ENCODE peak calls at places on chromosomes 1 and 21, in six cellular contexts. A is mesendoderm, O is neuronal stem cell, C is H9, Z is mesenchymal stem cell, V is trophoblast cell. I is an unnamed sample.

GRCh38 chr1:183576537-183576936 is 13.7 kb downstream of the NCF2 start:
- DNase-seq in O (no peak), V (no peak), C (no peak), Z (no peak), A (no peak), I (no peak)

GRCh38 chr1:116276532-116276931 is 96.5 kb upstream of the ATP1A1 start:
- DNase-seq in C (no peak), Z (no peak), V (no peak), A (no peak), O (no peak), I (no peak)

GRCh38 chr21:31560479-31560878 is 99.0 kb upstream of the SOD1 start:
- DNase-seq in C (no peak), A (no peak), O (no peak), Z (no peak), V (no peak), I (no peak)

GRCh38 chr1:62131093-62131725 is 63.4 kb upstream of the L1TD1 start:
- DNase-seq in Z (peak), O (peak), A (peak), C (peak), V (peak), I (peak)

GRCh38 chr1:155085504-155086181 is 7.0 kb downstream of the EFNA3 start:
- DNase-seq in V (peak), Z (peak), C (no peak), A (peak), O (no peak), I (peak)

GRCh38 chr1:36768486-36769178 is 265.7 kb downstream of the GRIK3 start:
- DNase-seq in Z (no peak), V (no peak), C (no peak), O (no peak), A (no peak), I (no peak)

GRCh38 chr1:47944561-47944960 is 52.6 kb downstream of the TRABD2B start:
- DNase-seq in V (no peak), O (no peak), Z (no peak), C (no peak), A (no peak), I (no peak)

GRCh38 chr1:216945506-216946080 is 222.4 kb upstream of the ESRRG start:
- DNase-seq in Z (no peak), A (no peak), V (no peak), C (no peak), O (no peak), I (no peak)

GRCh38 chr1:16111771-16112557 is 38.5 kb upstream of the FAM131C start:
- DNase-seq in C (peak), V (no peak), O (no peak), A (no peak), Z (peak), I (peak)

GRCh38 chr1:213934642-213935041 is 53.1 kb upstream of the PROX1 start:
- DNase-seq in C (no peak), O (no peak), Z (no peak), A (no peak), V (no peak), I (no peak)

GRCh38 chr1:220012259-220012658 is 34.0 kb downstream of the EPRS1 start:
- DNase-seq in A (no peak), C (no peak), V (no peak), Z (peak), O (no peak), I (peak)

GRCh38 chr1:163535401-163535800 is 213.6 kb downstream of the NUF2 start:
- DNase-seq in V (no peak), Z (no peak), C (no peak), A (no peak), O (no peak), I (no peak)

GRCh38 chr1:207871117-207871649 is 39.7 kb downstream of the CD34 start:
- DNase-seq in Z (no peak), C (no peak), V (no peak), O (no peak), A (no peak), I (no peak)

GRCh38 chr1:238951809-238952208 is 434.6 kb upstream of the CHRM3 start:
- DNase-seq in A (peak), Z (peak), O (no peak), C (no peak), V (peak), I (peak)

GRCh38 chr1:81912383-81912782 is 111.6 kb downstream of the ADGRL2 start:
- DNase-seq in O (no peak), C (no peak), A (no peak), V (no peak), Z (no peak), I (no peak)

GRCh38 chr1:225906467-225906866 is 17.5 kb upstream of the LEFTY1 start:
- DNase-seq in V (no peak), A (no peak), O (no peak), C (no peak), Z (no peak), I (no peak)
- H2AK5ac ChIP-seq in V (no peak), A (peak), O (peak), C (no peak), Z (no peak), I (no peak)

DNA sequence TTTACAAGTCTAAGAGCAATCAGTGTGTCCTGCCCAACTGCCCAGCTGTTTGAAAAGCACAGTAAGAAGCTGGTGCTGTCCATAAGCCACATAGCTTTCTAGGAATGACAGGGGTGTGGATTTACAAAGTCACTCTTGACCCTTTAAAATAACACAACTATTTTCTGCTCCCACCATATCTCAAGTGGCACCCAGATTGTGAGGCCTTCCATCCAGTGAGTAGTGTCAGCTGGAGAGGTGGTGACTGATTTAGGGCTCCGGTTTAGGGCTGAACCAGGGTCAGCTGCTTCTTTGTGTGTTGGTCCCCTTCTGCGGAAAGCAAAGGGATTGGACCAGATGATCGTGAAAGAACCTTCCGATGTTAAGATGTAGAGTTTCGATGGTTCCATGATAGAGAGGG is 40.3 kb downstream of the LRRC3 start:
- DNase-seq in Z (no peak), C (no peak), A (no peak), O (no peak), V (no peak), I (no peak)
- H2AK5ac ChIP-seq in Z (no peak), C (no peak), A (no peak), O (peak), V (no peak), I (no peak)

DNA sequence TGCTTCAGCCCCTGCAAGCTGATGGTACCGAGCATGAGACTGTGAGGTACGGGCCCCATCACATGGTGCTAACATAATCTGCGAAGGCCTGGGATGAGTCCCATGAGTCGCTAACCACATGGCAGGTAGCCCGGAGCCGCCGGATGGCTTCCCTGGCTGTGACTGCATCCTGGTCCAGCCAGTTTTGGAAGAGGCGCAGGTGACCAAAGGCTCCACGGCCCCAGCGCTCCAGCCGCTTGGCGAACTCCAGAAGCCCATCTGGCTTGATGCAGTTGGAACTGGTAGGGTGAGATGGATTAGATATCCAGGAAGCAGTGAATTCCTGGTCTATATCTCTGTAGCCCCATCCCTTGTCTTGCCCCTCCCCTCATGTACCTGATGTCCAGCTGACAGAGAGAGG is 24.6 kb downstream of the LRRC41 start:
- DNase-seq in O (no peak), V (no peak), A (no peak), C (no peak), Z (no peak), I (peak)
- H2AK5ac ChIP-seq in O (no peak), V (no peak), A (no peak), C (no peak), Z (no peak), I (no peak)

GRCh38 chr21:37367758-37368535 is 1.4 kb downstream of the DYRK1A start:
- DNase-seq in Z (peak), O (no peak), A (peak), V (peak), C (no peak), I (peak)

GRCh38 chr21:37364722-37365121 is 1.9 kb upstream of the DYRK1A start:
- DNase-seq in Z (no peak), V (no peak), C (no peak), O (no peak), A (no peak), I (no peak)

GRCh38 chr21:37367301-37367757 is 756 bp downstream of the DYRK1A start:
- DNase-seq in C (no peak), A (no peak), V (no peak), O (no peak), Z (no peak), I (no peak)

GRCh38 chr21:37365657-37366487 is 701 bp upstream of the DYRK1A start:
- DNase-seq in V (peak), A (peak), C (peak), O (peak), Z (peak), I (peak)

GRCh38 chr21:37366488-37367300 is at the start of gene DYRK1A:
- DNase-seq in V (peak), Z (peak), O (peak), C (peak), A (peak), I (peak)
- H2AK5ac ChIP-seq in V (peak), Z (no peak), O (peak), C (peak), A (no peak), I (peak)

DNA sequence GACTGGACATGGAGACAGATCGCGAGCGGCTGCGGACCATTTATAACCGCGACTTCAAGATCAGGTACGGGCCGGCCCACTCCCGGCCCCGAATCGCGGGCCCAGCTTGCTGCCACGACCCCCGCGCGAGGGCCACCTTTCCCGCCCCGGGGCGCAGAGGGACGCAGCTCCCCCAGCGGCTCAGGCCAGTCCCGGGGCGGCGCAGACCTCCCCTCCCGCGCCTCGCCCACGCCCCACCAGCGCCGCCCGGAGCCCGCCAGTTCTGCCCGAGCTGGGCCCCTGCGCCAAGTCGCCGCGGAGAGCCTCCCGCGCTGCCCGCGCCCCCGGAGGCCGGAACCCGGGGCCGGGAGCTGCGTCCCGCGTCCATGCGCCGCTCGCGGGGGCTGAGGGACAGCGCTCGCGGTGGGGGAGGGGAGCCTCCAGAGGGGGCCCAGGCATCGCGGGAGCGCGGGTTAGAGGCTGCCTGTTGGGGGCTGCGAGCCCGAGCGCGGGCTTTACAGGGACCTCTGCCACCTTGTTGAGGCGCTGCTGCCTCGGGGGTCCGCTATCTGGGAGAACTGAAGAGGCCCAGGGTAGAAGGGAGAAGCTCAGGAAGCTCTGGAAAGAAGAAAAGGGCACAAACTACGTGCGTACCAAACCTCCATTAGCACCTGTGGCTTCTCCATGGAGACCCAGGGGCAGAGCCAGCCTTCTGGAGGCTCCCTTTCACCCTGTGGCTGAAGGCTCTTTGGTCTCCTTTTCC is 698 bp downstream of the MOV10 start:
- DNase-seq in O (peak), V (no peak), C (peak), A (peak), Z (peak), I (peak)
- H2AK5ac ChIP-seq in O (no peak), V (no peak), C (no peak), A (no peak), Z (no peak), I (peak)

GRCh38 chr1:7178741-7179140 is 393.5 kb downstream of the CAMTA1 start:
- DNase-seq in C (no peak), Z (no peak), A (no peak), V (no peak), O (no peak), I (no peak)

GRCh38 chr1:7174980-7175379 is 389.7 kb downstream of the CAMTA1 start:
- DNase-seq in O (no peak), V (no peak), C (no peak), A (no peak), Z (no peak), I (no peak)

GRCh38 chr1:7177021-7177420 is 391.8 kb downstream of the CAMTA1 start:
- DNase-seq in O (no peak), V (no peak), Z (no peak), A (peak), C (no peak), I (no peak)

GRCh38 chr1:7175507-7175906 is 390.3 kb downstream of the CAMTA1 start:
- DNase-seq in C (no peak), A (no peak), V (no peak), O (no peak), Z (no peak), I (no peak)

GRCh38 chr1:7177438-7178126 is 392.3 kb downstream of the CAMTA1 start:
- DNase-seq in A (peak), O (peak), C (peak), V (no peak), Z (no peak), I (no peak)
- H2AK5ac ChIP-seq in A (no peak), O (no peak), C (no peak), V (no peak), Z (no peak), I (no peak)

I was measured in IMR-90.